ENCODE peak calls at places on chromosome 15, in eight cellular contexts. H is COLO829, K is hippocampal formation, Y is A172, X is astrocyte of the hippocampus, R is suprapubic skin, F is psoas muscle, P is astrocyte. D is an unnamed sample.

GRCh38 chr15:79105141-79105540 is 14.6 kb upstream of the RASGRF1 start:
- DNase-seq in Y (no peak), H (no peak), R (peak; percentile 53), X (no peak), P (no peak), F (no peak), K (no peak), D (no peak)

GRCh38 chr15:67121725-67122600 is 56.6 kb downstream of the SMAD3 start:
- DNase-seq in K (no peak), F (no peak), R (no peak), H (no peak), P (no peak), X (no peak), Y (no peak), D (no peak)

GRCh38 chr15:94929282-94929681 is 697.9 kb downstream of the MCTP2 start:
- DNase-seq in X (no peak), Y (no peak), R (no peak), P (no peak), F (no peak), K (no peak), H (no peak), D (no peak)

GRCh38 chr15:55824857-55825613 is 82.1 kb upstream of the PRTG start:
- DNase-seq in X (no peak), K (no peak), P (no peak), R (no peak), H (no peak), F (no peak), Y (no peak), D (no peak)

GRCh38 chr15:58065445-58066041 is at the start of gene ALDH1A2:
- DNase-seq in H (no peak), R (peak; percentile 75), K (no peak), X (peak; percentile 3), F (peak; percentile 10), P (no peak), Y (no peak), D (peak; percentile 67)

GRCh38 chr15:77001966-77002365 is 7.0 kb downstream of the PSTPIP1 start:
- DNase-seq in X (no peak), P (no peak), F (no peak), Y (no peak), K (no peak), H (no peak), R (no peak), D (peak; percentile 13)

GRCh38 chr15:101672298-101672697 is 20.1 kb upstream of the TM2D3 start:
- DNase-seq in H (no peak), F (no peak), P (no peak), K (no peak), R (no peak), Y (no peak), X (no peak), D (no peak)

GRCh38 chr15:77027111-77027696 is 32.3 kb downstream of the PSTPIP1 start:
- DNase-seq in X (no peak), P (no peak), K (no peak), F (no peak), H (no peak), R (peak; percentile 50), Y (no peak), D (no peak)

GRCh38 chr15:26772588-26773484 is at the start of gene GABRB3:
- DNase-seq in H (no peak), R (no peak), X (peak; percentile 59), K (peak; percentile 47), P (no peak), Y (no peak), F (peak; percentile 27), D (peak; percentile 66)

GRCh38 chr15:84982301-84982920 is 755 bp downstream of the PDE8A start:
- DNase-seq in R (no peak), Y (no peak), K (peak; percentile 40), H (no peak), F (peak; percentile 46), P (no peak), X (peak; percentile 48), D (peak; percentile 50)

GRCh38 chr15:67300266-67300914 is 45.8 kb downstream of the IQCH start:
- DNase-seq in K (no peak), R (no peak), Y (no peak), H (no peak), X (no peak), F (no peak), P (no peak), D (no peak)

GRCh38 chr15:63513271-63513670 is 8.9 kb downstream of the USP3 start:
- DNase-seq in H (no peak), P (no peak), X (no peak), R (no peak), K (no peak), F (no peak), Y (no peak), D (no peak)

GRCh38 chr15:89457086-89457485 is 39.3 kb downstream of the RHCG start:
- DNase-seq in F (no peak), X (peak; percentile 28), R (no peak), K (no peak), H (peak; percentile 93), P (no peak), Y (peak; percentile 44), D (no peak)

GRCh38 chr15:85289677-85290365 is 90.6 kb upstream of the AKAP13 start:
- DNase-seq in R (no peak), H (peak; percentile 94), K (no peak), P (peak; percentile 18), Y (peak; percentile 68), F (peak; percentile 28), X (peak; percentile 76), D (peak; percentile 61)

GRCh38 chr15:36831125-36831914 is 251.9 kb downstream of the CDIN1 start:
- DNase-seq in R (no peak), K (no peak), P (peak; percentile 71), Y (peak; percentile 32), H (no peak), X (peak; percentile 19), F (no peak), D (no peak)

GRCh38 chr15:101070502-101071273 is 151.5 kb downstream of the LRRK1 start:
- DNase-seq in R (no peak), X (peak; percentile 44), P (peak; percentile 87), F (no peak), H (peak; percentile 97), K (no peak), Y (peak; percentile 64), D (no peak)

GRCh38 chr15:72722071-72722696 is 36.2 kb downstream of the BBS4 start:
- DNase-seq in X (peak; percentile 88), Y (peak; percentile 63), K (peak; percentile 15), H (peak; percentile 24), P (peak; percentile 45), F (peak; percentile 32), R (no peak), D (peak; percentile 56)

D was measured in Right ventricle myocardium superior.